ENCODE peak calls at places on chromosomes 13 and 19, in nine cellular contexts. One of them, this sample, is unnamed.

GRCh38 chr13:111247552-111247951 is 72.9 kb upstream of the TEX29 start:
- DNase-seq in tibial artery: no peak
- DNase-seq in psoas muscle: no peak
- DNase-seq in ascending aorta: peak
- DNase-seq in astrocyte: no peak
- DNase-seq in upper lobe of right lung: no peak
- DNase-seq in dorsolateral prefrontal cortex: no peak
- DNase-seq in brain microvascular endothelial cell: no peak
- DNase-seq in heart right ventricle: peak
- DNase-seq in this sample: no peak

GRCh38 chr19:31533114-31533513 is 183.9 kb upstream of the TSHZ3 start:
- DNase-seq in tibial artery: no peak
- DNase-seq in psoas muscle: no peak
- DNase-seq in ascending aorta: no peak
- DNase-seq in astrocyte: no peak
- DNase-seq in upper lobe of right lung: no peak
- DNase-seq in dorsolateral prefrontal cortex: no peak
- DNase-seq in brain microvascular endothelial cell: no peak
- DNase-seq in heart right ventricle: no peak
- DNase-seq in this sample: no peak

GRCh38 chr19:13899393-13899792 is 6.5 kb downstream of the BRME1 start:
- DNase-seq in tibial artery: no peak
- DNase-seq in psoas muscle: no peak
- DNase-seq in ascending aorta: no peak
- DNase-seq in astrocyte: no peak
- DNase-seq in upper lobe of right lung: no peak
- DNase-seq in dorsolateral prefrontal cortex: no peak
- DNase-seq in brain microvascular endothelial cell: no peak
- DNase-seq in heart right ventricle: no peak
- DNase-seq in this sample: no peak

GRCh38 chr19:6728346-6728745 is 7.9 kb upstream of the C3 start:
- DNase-seq in tibial artery: peak
- DNase-seq in psoas muscle: no peak
- DNase-seq in ascending aorta: no peak
- DNase-seq in astrocyte: no peak
- DNase-seq in upper lobe of right lung: peak
- DNase-seq in dorsolateral prefrontal cortex: no peak
- DNase-seq in brain microvascular endothelial cell: no peak
- DNase-seq in heart right ventricle: no peak
- DNase-seq in this sample: no peak

GRCh38 chr19:7287716-7288115 is 6.5 kb downstream of the INSR start:
- DNase-seq in tibial artery: no peak
- DNase-seq in psoas muscle: no peak
- DNase-seq in ascending aorta: no peak
- DNase-seq in astrocyte: no peak
- DNase-seq in upper lobe of right lung: no peak
- DNase-seq in dorsolateral prefrontal cortex: no peak
- DNase-seq in brain microvascular endothelial cell: no peak
- DNase-seq in heart right ventricle: no peak
- DNase-seq in this sample: no peak

GRCh38 chr19:55597493-55597892 is 1.8 kb downstream of the FIZ1 start:
- DNase-seq in tibial artery: no peak
- DNase-seq in psoas muscle: no peak
- DNase-seq in ascending aorta: no peak
- DNase-seq in astrocyte: no peak
- DNase-seq in upper lobe of right lung: peak
- DNase-seq in dorsolateral prefrontal cortex: no peak
- DNase-seq in brain microvascular endothelial cell: no peak
- DNase-seq in heart right ventricle: no peak
- DNase-seq in this sample: no peak

GRCh38 chr13:50588736-50589135 is 254.8 kb downstream of the DLEU7 start:
- DNase-seq in tibial artery: no peak
- DNase-seq in psoas muscle: no peak
- DNase-seq in ascending aorta: no peak
- DNase-seq in astrocyte: peak
- DNase-seq in upper lobe of right lung: no peak
- DNase-seq in dorsolateral prefrontal cortex: no peak
- DNase-seq in brain microvascular endothelial cell: no peak
- DNase-seq in heart right ventricle: no peak
- DNase-seq in this sample: no peak

GRCh38 chr13:38684714-38685113 is 2.2 kb upstream of the FREM2 start:
- DNase-seq in tibial artery: no peak
- DNase-seq in psoas muscle: no peak
- DNase-seq in ascending aorta: no peak
- DNase-seq in astrocyte: no peak
- DNase-seq in upper lobe of right lung: no peak
- DNase-seq in dorsolateral prefrontal cortex: no peak
- DNase-seq in brain microvascular endothelial cell: no peak
- DNase-seq in heart right ventricle: no peak
- DNase-seq in this sample: no peak

GRCh38 chr19:38318595-38319142 is 976 bp upstream of the KCNK6 start:
- DNase-seq in tibial artery: no peak
- DNase-seq in psoas muscle: no peak
- DNase-seq in ascending aorta: no peak
- DNase-seq in astrocyte: no peak
- DNase-seq in upper lobe of right lung: no peak
- DNase-seq in dorsolateral prefrontal cortex: no peak
- DNase-seq in brain microvascular endothelial cell: no peak
- DNase-seq in heart right ventricle: peak
- DNase-seq in this sample: peak

GRCh38 chr13:36530050-36530789 is 97.9 kb downstream of the CCNA1 start:
- DNase-seq in tibial artery: no peak
- DNase-seq in psoas muscle: no peak
- DNase-seq in ascending aorta: no peak
- DNase-seq in astrocyte: peak
- DNase-seq in upper lobe of right lung: peak
- DNase-seq in dorsolateral prefrontal cortex: peak
- DNase-seq in brain microvascular endothelial cell: peak
- DNase-seq in heart right ventricle: no peak
- DNase-seq in this sample: peak

GRCh38 chr19:35144600-35145436 is 1.8 kb downstream of the FXYD7 start:
- DNase-seq in tibial artery: no peak
- DNase-seq in psoas muscle: no peak
- DNase-seq in ascending aorta: no peak
- DNase-seq in astrocyte: no peak
- DNase-seq in upper lobe of right lung: no peak
- DNase-seq in dorsolateral prefrontal cortex: no peak
- DNase-seq in brain microvascular endothelial cell: no peak
- DNase-seq in heart right ventricle: no peak
- DNase-seq in this sample: peak

DNA sequence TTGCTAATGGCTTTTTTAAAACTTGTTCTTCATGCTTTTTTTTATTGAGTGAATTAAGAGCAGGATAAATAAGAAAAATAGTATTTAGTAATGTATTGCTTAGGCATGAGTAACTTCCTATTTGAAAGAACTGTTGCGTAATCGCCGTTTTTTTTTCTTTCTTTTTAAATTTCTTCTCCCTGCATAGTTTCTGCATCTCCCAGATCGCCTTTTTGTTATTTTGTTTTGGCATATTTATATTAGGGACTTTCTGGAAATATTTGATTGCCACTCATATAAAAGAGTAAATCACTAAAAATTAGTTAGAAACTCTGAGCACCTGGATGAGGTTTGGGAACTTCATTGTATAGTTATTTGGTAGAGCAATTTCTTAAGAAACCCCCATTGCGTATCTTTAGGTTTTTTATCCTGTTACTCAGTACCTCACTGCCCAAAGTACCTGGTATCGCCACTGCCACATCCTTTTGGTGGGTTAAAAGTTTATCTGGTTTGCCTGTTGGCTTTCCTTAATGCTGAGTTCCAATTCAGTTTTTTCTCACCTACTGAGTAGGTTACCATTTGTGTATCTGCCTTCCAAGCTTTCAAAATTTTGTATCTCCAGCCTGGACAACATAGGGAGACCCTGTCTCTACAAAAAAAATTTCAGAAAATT is 36.2 kb upstream of the LPAR6 start:
- DNase-seq in tibial artery: no peak
- DNase-seq in psoas muscle: no peak
- DNase-seq in ascending aorta: no peak
- DNase-seq in astrocyte: peak
- DNase-seq in upper lobe of right lung: no peak
- DNase-seq in dorsolateral prefrontal cortex: no peak
- DNase-seq in brain microvascular endothelial cell: no peak
- DNase-seq in heart right ventricle: no peak
- DNase-seq in this sample: peak
- H3K27ac ChIP-seq in tibial artery: peak
- H3K27ac ChIP-seq in psoas muscle: no peak
- H3K27ac ChIP-seq in ascending aorta: peak
- H3K27ac ChIP-seq in astrocyte: no peak
- H3K27ac ChIP-seq in upper lobe of right lung: peak
- H3K27ac ChIP-seq in dorsolateral prefrontal cortex: no peak
- H3K27ac ChIP-seq in brain microvascular endothelial cell: no peak
- H3K27ac ChIP-seq in heart right ventricle: peak
- H3K27ac ChIP-seq in this sample: peak

GRCh38 chr19:3601021-3601420 is 5.7 kb downstream of the TBXA2R start:
- DNase-seq in tibial artery: no peak
- DNase-seq in psoas muscle: no peak
- DNase-seq in ascending aorta: no peak
- DNase-seq in astrocyte: no peak
- DNase-seq in upper lobe of right lung: no peak
- DNase-seq in dorsolateral prefrontal cortex: no peak
- DNase-seq in brain microvascular endothelial cell: no peak
- DNase-seq in heart right ventricle: no peak
- DNase-seq in this sample: no peak

GRCh38 chr19:3595521-3596061 is 10.3 kb downstream of the GIPC3 start:
- DNase-seq in tibial artery: no peak
- DNase-seq in psoas muscle: no peak
- DNase-seq in ascending aorta: no peak
- DNase-seq in astrocyte: no peak
- DNase-seq in upper lobe of right lung: no peak
- DNase-seq in dorsolateral prefrontal cortex: no peak
- DNase-seq in brain microvascular endothelial cell: no peak
- DNase-seq in heart right ventricle: no peak
- DNase-seq in this sample: no peak

GRCh38 chr19:3603121-3603841 is 3.4 kb downstream of the TBXA2R start:
- DNase-seq in tibial artery: peak
- DNase-seq in psoas muscle: no peak
- DNase-seq in ascending aorta: peak
- DNase-seq in astrocyte: no peak
- DNase-seq in upper lobe of right lung: no peak
- DNase-seq in dorsolateral prefrontal cortex: no peak
- DNase-seq in brain microvascular endothelial cell: no peak
- DNase-seq in heart right ventricle: no peak
- DNase-seq in this sample: no peak

GRCh38 chr19:3604227-3604986 is 2.3 kb downstream of the TBXA2R start:
- DNase-seq in tibial artery: peak
- DNase-seq in psoas muscle: no peak
- DNase-seq in ascending aorta: peak
- DNase-seq in astrocyte: no peak
- DNase-seq in upper lobe of right lung: no peak
- DNase-seq in dorsolateral prefrontal cortex: no peak
- DNase-seq in brain microvascular endothelial cell: no peak
- DNase-seq in heart right ventricle: no peak
- DNase-seq in this sample: no peak

GRCh38 chr19:3599776-3600183 is 6.9 kb downstream of the TBXA2R start:
- DNase-seq in tibial artery: no peak
- DNase-seq in psoas muscle: no peak
- DNase-seq in ascending aorta: no peak
- DNase-seq in astrocyte: no peak
- DNase-seq in upper lobe of right lung: peak
- DNase-seq in dorsolateral prefrontal cortex: no peak
- DNase-seq in brain microvascular endothelial cell: no peak
- DNase-seq in heart right ventricle: no peak
- DNase-seq in this sample: no peak
- TF ChIP-seq CTCF in tibial artery: no peak
- TF ChIP-seq CTCF in psoas muscle: no peak
- TF ChIP-seq CTCF in ascending aorta: no peak
- TF ChIP-seq CTCF in astrocyte: peak
- TF ChIP-seq CTCF in upper lobe of right lung: no peak
- TF ChIP-seq CTCF in dorsolateral prefrontal cortex: no peak
- TF ChIP-seq CTCF in brain microvascular endothelial cell: peak
- TF ChIP-seq CTCF in heart right ventricle: no peak
- TF ChIP-seq CTCF in this sample: no peak

GRCh38 chr19:16338470-16339360 is 14.1 kb downstream of the KLF2 start:
- DNase-seq in tibial artery: peak
- DNase-seq in psoas muscle: peak
- DNase-seq in ascending aorta: peak
- DNase-seq in astrocyte: peak
- DNase-seq in upper lobe of right lung: peak
- DNase-seq in dorsolateral prefrontal cortex: no peak
- DNase-seq in brain microvascular endothelial cell: peak
- DNase-seq in heart right ventricle: no peak
- DNase-seq in this sample: peak

GRCh38 chr19:16340092-16340491 is 15.5 kb downstream of the KLF2 start:
- DNase-seq in tibial artery: no peak
- DNase-seq in psoas muscle: no peak
- DNase-seq in ascending aorta: no peak
- DNase-seq in astrocyte: peak
- DNase-seq in upper lobe of right lung: no peak
- DNase-seq in dorsolateral prefrontal cortex: no peak
- DNase-seq in brain microvascular endothelial cell: peak
- DNase-seq in heart right ventricle: no peak
- DNase-seq in this sample: no peak

GRCh38 chr19:16342002-16342715 is 17.5 kb downstream of the KLF2 start:
- DNase-seq in tibial artery: peak
- DNase-seq in psoas muscle: peak
- DNase-seq in ascending aorta: no peak
- DNase-seq in astrocyte: peak
- DNase-seq in upper lobe of right lung: no peak
- DNase-seq in dorsolateral prefrontal cortex: no peak
- DNase-seq in brain microvascular endothelial cell: no peak
- DNase-seq in heart right ventricle: peak
- DNase-seq in this sample: no peak

GRCh38 chr19:16339361-16339725 is 14.7 kb downstream of the KLF2 start:
- DNase-seq in tibial artery: no peak
- DNase-seq in psoas muscle: no peak
- DNase-seq in ascending aorta: no peak
- DNase-seq in astrocyte: no peak
- DNase-seq in upper lobe of right lung: no peak
- DNase-seq in dorsolateral prefrontal cortex: no peak
- DNase-seq in brain microvascular endothelial cell: no peak
- DNase-seq in heart right ventricle: no peak
- DNase-seq in this sample: no peak

GRCh38 chr19:16340654-16341053 is 16.0 kb downstream of the KLF2 start:
- DNase-seq in tibial artery: no peak
- DNase-seq in psoas muscle: no peak
- DNase-seq in ascending aorta: no peak
- DNase-seq in astrocyte: no peak
- DNase-seq in upper lobe of right lung: no peak
- DNase-seq in dorsolateral prefrontal cortex: no peak
- DNase-seq in brain microvascular endothelial cell: no peak
- DNase-seq in heart right ventricle: no peak
- DNase-seq in this sample: no peak
- H3K27ac ChIP-seq in tibial artery: no peak
- H3K27ac ChIP-seq in psoas muscle: no peak
- H3K27ac ChIP-seq in ascending aorta: no peak
- H3K27ac ChIP-seq in astrocyte: no peak
- H3K27ac ChIP-seq in upper lobe of right lung: no peak
- H3K27ac ChIP-seq in dorsolateral prefrontal cortex: no peak
- H3K27ac ChIP-seq in brain microvascular endothelial cell: no peak
- H3K27ac ChIP-seq in heart right ventricle: peak
- H3K27ac ChIP-seq in this sample: no peak

DNA sequence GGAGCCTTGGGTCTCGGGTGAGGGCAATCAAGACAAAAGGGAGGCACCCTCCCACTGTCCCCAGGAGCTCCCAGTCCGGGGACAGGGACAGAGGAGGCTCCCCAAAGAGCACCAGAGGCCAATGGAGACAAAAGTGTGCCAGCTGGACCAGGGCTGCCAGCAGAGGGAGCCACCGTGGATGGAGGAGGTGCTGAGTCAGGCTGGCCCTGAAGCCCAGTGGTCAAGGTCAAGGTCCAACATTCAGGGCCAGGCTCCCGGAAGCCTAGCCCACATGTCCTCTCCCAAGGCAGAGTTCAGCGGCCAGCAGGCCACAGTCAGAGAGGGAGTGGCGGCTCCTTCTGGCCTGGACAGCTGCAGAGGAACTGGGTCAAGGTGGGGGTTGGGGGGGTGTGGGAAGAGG is 8.4 kb downstream of the COL5A3 start:
- DNase-seq in tibial artery: no peak
- DNase-seq in psoas muscle: peak
- DNase-seq in ascending aorta: no peak
- DNase-seq in astrocyte: no peak
- DNase-seq in upper lobe of right lung: no peak
- DNase-seq in dorsolateral prefrontal cortex: no peak
- DNase-seq in brain microvascular endothelial cell: no peak
- DNase-seq in heart right ventricle: peak
- DNase-seq in this sample: no peak
- TF ChIP-seq CTCF in tibial artery: no peak
- TF ChIP-seq CTCF in psoas muscle: peak
- TF ChIP-seq CTCF in ascending aorta: peak
- TF ChIP-seq CTCF in astrocyte: peak
- TF ChIP-seq CTCF in upper lobe of right lung: peak
- TF ChIP-seq CTCF in dorsolateral prefrontal cortex: no peak
- TF ChIP-seq CTCF in brain microvascular endothelial cell: peak
- TF ChIP-seq CTCF in heart right ventricle: peak
- TF ChIP-seq CTCF in this sample: no peak

This sample was measured in RWPE1.